ENCODE peak calls at places on chromosomes 3 and 15, in five cellular contexts. R, P, U, O and I are unnamed samples.

GRCh38 chr15:99210334-99210733 is 39.0 kb downstream of the TTC23 start:
- DNase-seq in P (no peak), O (no peak), R (no peak), U (no peak), I (no peak)

GRCh38 chr3:55296035-55296434 is 191.1 kb downstream of the WNT5A start:
- DNase-seq in P (no peak), U (no peak), O (no peak), R (no peak), I (no peak)

GRCh38 chr15:90325677-90326200 is 26.3 kb upstream of the ZNF774 start:
- DNase-seq in O (no peak), R (no peak), P (no peak), U (no peak), I (no peak)

GRCh38 chr3:48303021-48303420 is 30.4 kb downstream of the SPINK8 start:
- DNase-seq in P (no peak), U (no peak), R (no peak), O (no peak), I (no peak)

GRCh38 chr15:60328852-60329443 is 68.8 kb downstream of the ANXA2 start:
- DNase-seq in U (no peak), R (no peak), O (no peak), P (peak; percentile 57), I (no peak)

GRCh38 chr3:76991165-76991564 is 48.7 kb upstream of the ROBO2 start:
- DNase-seq in P (no peak), R (no peak), O (no peak), U (no peak), I (no peak)

GRCh38 chr15:85859671-85860070 is 64.9 kb upstream of the KLHL25 start:
- DNase-seq in R (no peak), U (no peak), P (no peak), O (no peak), I (no peak)

GRCh38 chr3:40971191-40972168 is 227.8 kb upstream of the CTNNB1 start:
- DNase-seq in P (no peak), R (peak; percentile 53), U (no peak), O (peak; percentile 93), I (no peak)

GRCh38 chr15:40363611-40364010 is 5.6 kb downstream of the DISP2 start:
- DNase-seq in O (no peak), P (no peak), U (no peak), R (no peak), I (no peak)

GRCh38 chr15:49380912-49381311 is 42.1 kb upstream of the FGF7 start:
- DNase-seq in O (no peak), R (no peak), U (no peak), P (no peak), I (no peak)

GRCh38 chr3:131075632-131076328 is 49.1 kb downstream of the NEK11 start:
- DNase-seq in O (no peak), R (no peak), P (no peak), U (no peak), I (no peak)

GRCh38 chr3:192571197-192571791 is 156.0 kb downstream of the FGF12 start:
- DNase-seq in P (no peak), U (no peak), R (no peak), O (no peak), I (no peak)

GRCh38 chr15:64571857-64572291 is 111.5 kb downstream of the ZNF609 start:
- DNase-seq in P (no peak), R (peak; percentile 52), U (no peak), O (peak; percentile 92), I (no peak)

GRCh38 chr15:55221090-55222011 is 24.6 kb upstream of the RSL24D1 start:
- DNase-seq in U (no peak), P (no peak), O (peak; percentile 52), R (peak; percentile 86), I (no peak)

GRCh38 chr3:31178467-31178866 is 284.0 kb upstream of the GADL1 start:
- DNase-seq in U (no peak), O (no peak), P (no peak), R (no peak), I (no peak)

GRCh38 chr3:124143047-124143446 is 151.1 kb upstream of the ROPN1 start:
- DNase-seq in O (no peak), P (no peak), U (no peak), R (no peak), I (no peak)

GRCh38 chr3:8500966-8501365 is 657 bp upstream of the LMCD1 start:
- DNase-seq in P (no peak), O (no peak), R (no peak), U (no peak), I (no peak)

GRCh38 chr3:129356756-129357425 is 71.5 kb downstream of the EFCAB12 start:
- DNase-seq in O (no peak), R (no peak), P (no peak), U (no peak), I (no peak)

GRCh38 chr3:189458536-189458935 is 172.7 kb upstream of the TP63 start:
- DNase-seq in U (no peak), R (no peak), O (no peak), P (no peak), I (no peak)

GRCh38 chr3:54955941-54956340 is 28.1 kb upstream of the LRTM1 start:
- DNase-seq in U (no peak), O (no peak), P (no peak), R (no peak), I (no peak)

DNA sequence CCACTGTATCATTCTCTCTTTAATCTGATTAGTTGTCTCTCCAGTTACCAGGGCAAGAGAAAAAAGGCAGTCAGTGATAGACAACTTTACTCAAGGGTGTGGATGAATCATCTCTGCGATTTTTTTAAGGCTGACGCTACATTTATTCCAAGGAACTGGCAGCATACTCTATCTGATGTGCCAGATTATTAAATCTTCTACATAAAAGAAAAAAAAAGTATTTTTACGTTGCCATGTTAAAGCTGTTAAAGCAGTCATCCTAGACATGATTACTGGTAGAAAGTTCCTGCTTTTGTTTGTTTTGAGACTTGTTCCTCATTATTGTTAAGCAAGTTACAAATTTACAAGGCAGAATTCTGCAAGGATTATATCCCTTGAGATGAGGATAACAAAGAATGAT is 121.8 kb downstream of the CBLB start:
- DNase-seq in U (no peak), R (no peak), P (no peak), O (no peak), I (no peak)
- TF ChIP-seq ATF2 in U (no peak), R (no peak), P (no peak), O (no peak), I (no peak)

DNA sequence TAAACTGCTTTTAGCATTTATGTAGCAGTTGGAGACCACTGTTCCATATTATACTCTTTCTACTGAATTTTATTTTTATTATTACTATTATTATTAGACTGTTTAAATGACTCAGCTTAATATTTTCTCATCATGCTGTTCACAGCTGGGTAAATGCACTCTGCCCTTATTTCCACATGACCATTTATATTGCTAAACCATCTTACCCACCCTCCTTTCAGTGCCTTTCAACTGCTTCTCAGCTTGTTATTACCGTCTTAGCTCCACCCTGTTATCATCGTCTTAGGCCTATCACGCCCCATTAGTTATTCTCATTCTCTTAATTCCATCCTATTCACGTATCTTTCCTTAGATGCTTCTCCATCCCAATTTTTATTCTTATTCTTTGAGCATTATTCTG is 212.6 kb downstream of the GAP43 start:
- DNase-seq in O (no peak), R (no peak), P (no peak), U (no peak), I (no peak)
- TF ChIP-seq ATF2 in O (no peak), R (no peak), P (no peak), U (no peak), I (no peak)

DNA sequence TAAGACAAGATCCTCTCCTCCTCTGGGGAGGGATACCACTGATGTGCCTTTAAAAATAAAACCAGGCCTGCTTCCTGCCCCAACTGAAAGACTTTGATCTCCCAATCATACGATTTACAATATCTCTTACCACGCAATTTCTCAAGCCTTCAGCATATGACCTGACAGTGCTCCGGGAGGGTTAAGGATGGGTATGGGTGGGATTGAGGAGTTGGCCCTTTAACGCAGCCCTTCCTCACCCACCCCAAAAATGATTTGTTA is 67.4 kb downstream of the LRIG1 start:
- DNase-seq in U (no peak), P (no peak), O (no peak), R (no peak), I (no peak)
- TF ChIP-seq ATF2 in U (no peak), P (no peak), O (no peak), R (no peak), I (no peak)

GRCh38 chr15:45780352-45780751 is 145.5 kb downstream of the SQOR start:
- DNase-seq in U (no peak), R (no peak), P (no peak), O (no peak), I (peak; percentile 19)
- TF ChIP-seq ATF2 in U (no peak), R (no peak), P (no peak), O (no peak), I (no peak)

GRCh38 chr15:41927516-41927915 is 33.7 kb upstream of the SPTBN5 start:
- DNase-seq in P (no peak), R (no peak), U (no peak), O (peak; percentile 28), I (no peak)

GRCh38 chr15:41928100-41928499 is 34.2 kb upstream of the SPTBN5 start:
- DNase-seq in R (peak; percentile 82), U (no peak), P (no peak), O (peak; percentile 20), I (no peak)

GRCh38 chr15:41930867-41931222 is 37.0 kb upstream of the SPTBN5 start:
- DNase-seq in O (no peak), R (no peak), P (no peak), U (no peak), I (no peak)

GRCh38 chr15:41930221-41930866 is 36.5 kb upstream of the SPTBN5 start:
- DNase-seq in O (peak; percentile 17), P (no peak), R (peak; percentile 15), U (no peak), I (no peak)

DNA sequence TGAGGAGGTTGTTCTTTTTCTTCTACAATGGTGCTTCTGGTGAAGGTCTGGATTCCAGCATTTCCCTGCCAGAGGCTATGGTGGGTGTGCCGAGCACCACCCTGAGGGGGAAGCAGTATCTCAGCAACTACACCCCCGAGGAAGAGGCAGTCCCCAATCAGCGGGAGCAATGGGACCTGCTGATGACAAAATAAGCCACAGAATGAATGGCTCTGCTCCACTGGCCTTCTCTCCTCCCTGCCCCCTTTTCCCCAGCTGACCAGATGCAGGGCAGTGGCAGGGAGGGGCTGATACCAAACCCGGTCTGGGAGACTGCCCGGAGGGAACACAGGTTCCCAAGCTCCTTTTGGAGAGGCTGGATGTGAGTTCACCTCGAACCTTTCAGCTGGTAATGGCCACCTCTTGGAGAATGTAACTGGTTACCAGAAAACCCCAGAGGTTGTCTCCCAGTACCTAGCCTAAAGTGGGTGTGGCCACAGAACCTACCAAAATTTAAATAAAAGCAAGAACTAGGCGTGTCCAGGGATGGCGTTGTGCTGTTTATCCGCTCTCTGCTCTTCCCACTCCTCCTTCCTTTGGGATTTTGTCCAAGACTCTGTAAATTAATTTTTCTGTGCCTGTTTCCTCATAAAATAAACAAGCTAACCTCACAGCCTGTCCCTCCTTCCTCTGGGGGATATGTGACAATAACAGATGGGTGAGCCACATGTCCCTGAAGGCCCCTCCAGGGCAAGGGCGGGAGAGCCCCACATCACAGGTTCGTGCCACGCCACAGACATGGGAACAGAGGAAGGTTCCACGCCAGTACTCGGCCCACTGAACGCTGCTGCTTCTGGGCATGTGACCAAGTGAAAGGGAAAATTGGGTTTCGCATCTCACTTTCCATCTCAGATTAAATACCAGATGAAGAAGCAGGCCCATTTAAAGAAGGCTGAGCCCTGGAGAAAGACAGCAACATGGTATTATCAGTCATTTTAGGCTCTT is 35.1 kb upstream of the SPTBN5 start:
- DNase-seq in R (no peak), P (no peak), O (peak; percentile 88), U (no peak), I (no peak)
- TF ChIP-seq ATF2 in R (no peak), P (no peak), O (no peak), U (no peak), I (no peak)